ENCODE peak calls at places on chromosomes 16 and 17, in five cellular contexts. Z is thoracic aorta; E is right cardiac atrium; R is CD4-positive, alpha-beta T cell; I is CD8-positive, alpha-beta memory T cell. H is an unnamed sample.

GRCh38 chr17:77419547-77420475 is 279.0 kb downstream of the SEC14L1 start:
- DNase-seq in Z (no peak), E (no peak), R (no peak), I (no peak), H (peak; percentile 82)

GRCh38 chr16:79563919-79564318 is 36.6 kb downstream of the MAF start:
- DNase-seq in Z (no peak), E (no peak), R (no peak), I (no peak), H (no peak)

GRCh38 chr17:21289902-21290571 is 5.5 kb downstream of the MAP2K3 start:
- DNase-seq in Z (no peak), E (peak; percentile 80), R (no peak), I (no peak), H (peak; percentile 77)

GRCh38 chr17:17084317-17084835 is 42.1 kb downstream of the MPRIP start:
- DNase-seq in Z (no peak), E (no peak), R (no peak), I (no peak), H (no peak)

GRCh38 chr16:60204221-60204620 is 1470.1 kb upstream of the GOT2 start:
- DNase-seq in Z (no peak), E (no peak), R (no peak), I (no peak), H (peak; percentile 47)

GRCh38 chr17:13977837-13978236 is 91.5 kb upstream of the COX10 start:
- DNase-seq in Z (no peak), E (no peak), R (no peak), I (no peak), H (no peak)

GRCh38 chr16:12925026-12925425 is 23.6 kb downstream of the SHISA9 start:
- DNase-seq in Z (no peak), E (no peak), R (no peak), I (no peak), H (no peak)

GRCh38 chr16:11639925-11640899 is 28.0 kb upstream of the SNN start:
- DNase-seq in Z (peak; percentile 67), E (peak; percentile 90), R (no peak), I (no peak), H (peak; percentile 86)

GRCh38 chr16:12027091-12027490 is 50.6 kb downstream of the SNX29 start:
- DNase-seq in Z (no peak), E (no peak), R (no peak), I (peak; percentile 1), H (no peak)

GRCh38 chr17:4945944-4946280 is 2.4 kb downstream of the PFN1 start:
- DNase-seq in Z (no peak), E (no peak), R (no peak), I (no peak), H (peak; percentile 54)

GRCh38 chr17:35345926-35346771 is 27.3 kb downstream of the SLFN11 start:
- DNase-seq in Z (peak; percentile 12), E (peak; percentile 87), R (peak; percentile 7), I (peak; percentile 17), H (peak; percentile 87)

GRCh38 chr17:57016764-57017116 is 38.8 kb downstream of the SCPEP1 start:
- DNase-seq in Z (no peak), E (no peak), R (no peak), I (no peak), H (no peak)

GRCh38 chr17:80619535-80620235 is 75.0 kb downstream of the RPTOR start:
- DNase-seq in Z (no peak), E (no peak), R (no peak), I (no peak), H (no peak)

GRCh38 chr16:54591816-54592246 is 305.2 kb upstream of the IRX3 start:
- DNase-seq in Z (no peak), E (no peak), R (no peak), I (no peak), H (peak; percentile 73)

GRCh38 chr17:78819402-78819801 is 21.2 kb downstream of the USP36 start:
- DNase-seq in Z (no peak), E (no peak), R (no peak), I (no peak), H (no peak)
- H3K27ac ChIP-seq in Z (no peak overlapping the region), E (no peak overlapping the region), R (peak overlapping the region; percentile 79), I (peak overlapping the region; percentile 56), H (no peak overlapping the region)

DNA sequence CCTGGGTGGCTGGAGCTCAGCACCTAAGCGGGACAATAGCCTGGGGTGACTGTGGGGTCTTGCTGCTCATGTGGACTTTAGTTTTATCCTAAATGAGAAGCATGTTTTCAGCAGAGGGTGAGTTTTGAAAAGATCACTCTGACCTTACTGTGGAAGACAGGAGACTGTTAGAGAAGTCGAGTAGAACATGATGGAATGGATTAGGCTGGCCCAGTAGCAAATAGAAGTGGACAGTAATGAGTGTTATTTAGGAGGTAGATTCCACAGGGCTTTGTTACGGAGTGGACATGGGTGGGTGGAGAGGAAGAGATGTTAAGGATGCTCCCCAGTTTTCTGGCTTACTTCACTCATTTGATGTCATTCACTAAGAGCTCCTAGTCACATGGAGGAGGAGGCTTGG is 73.3 kb upstream of the TBX2 start:
- DNase-seq in Z (no peak), E (no peak), R (no peak), I (no peak), H (no peak)
- H3K27ac ChIP-seq in Z (no peak overlapping the region), E (no peak overlapping the region), R (no peak overlapping the region), I (no peak overlapping the region), H (peak overlapping the region; percentile 88)

GRCh38 chr17:38415250-38416194 is 12.7 kb upstream of the ARHGAP23 start:
- DNase-seq in Z (no peak), E (no peak), R (no peak), I (no peak), H (peak; percentile 97)
- H3K27ac ChIP-seq in Z (no peak overlapping the region), E (no peak overlapping the region), R (no peak overlapping the region), I (no peak overlapping the region), H (no peak overlapping the region)

DNA sequence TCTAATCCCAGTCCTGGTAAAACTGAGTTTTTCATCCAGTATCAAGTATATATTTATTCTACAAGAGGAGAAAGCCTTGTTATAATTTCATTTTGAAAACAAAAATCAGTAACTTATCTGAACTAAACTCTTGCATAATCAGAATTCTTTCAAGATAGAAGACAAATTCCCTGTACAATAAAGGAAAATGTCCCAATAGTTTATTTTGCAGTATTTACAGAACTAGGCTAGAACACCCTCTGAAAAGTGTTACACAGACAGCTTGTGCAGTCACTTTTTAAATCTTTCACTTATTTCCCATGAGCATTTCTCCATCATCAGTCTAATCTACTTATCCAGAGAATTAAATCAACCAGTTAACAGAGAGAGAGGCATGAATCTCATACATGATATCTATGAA is 48.5 kb downstream of the SPOP start:
- DNase-seq in Z (no peak), E (no peak), R (no peak), I (no peak), H (no peak)
- H3K27ac ChIP-seq in Z (peak overlapping the region; percentile 98), E (no peak overlapping the region), R (no peak overlapping the region), I (no peak overlapping the region), H (no peak overlapping the region)

DNA sequence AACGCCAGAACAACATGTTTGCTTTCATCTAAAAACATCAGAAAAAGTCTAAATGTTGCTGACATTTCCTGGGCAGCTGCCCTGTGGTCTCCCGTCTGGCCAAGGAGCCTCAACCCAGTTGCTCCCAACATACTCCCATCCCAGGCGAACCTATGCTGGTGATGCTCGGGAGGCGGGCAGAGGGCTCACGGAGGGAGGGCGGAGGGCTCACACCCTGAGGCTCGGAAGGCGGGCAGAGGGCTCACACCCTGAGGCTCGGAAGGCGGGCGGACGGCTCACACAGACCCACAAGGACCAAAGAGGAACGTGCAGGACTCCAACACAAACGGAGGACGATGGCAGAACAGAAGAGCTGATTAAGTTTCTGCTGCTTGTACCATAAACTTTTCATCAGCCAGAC is 135.3 kb downstream of the ANKRD11 start:
- DNase-seq in Z (no peak), E (no peak), R (no peak), I (no peak), H (peak; percentile 58)
- H3K27ac ChIP-seq in Z (no peak overlapping the region), E (no peak overlapping the region), R (no peak overlapping the region), I (no peak overlapping the region), H (no peak overlapping the region)

DNA sequence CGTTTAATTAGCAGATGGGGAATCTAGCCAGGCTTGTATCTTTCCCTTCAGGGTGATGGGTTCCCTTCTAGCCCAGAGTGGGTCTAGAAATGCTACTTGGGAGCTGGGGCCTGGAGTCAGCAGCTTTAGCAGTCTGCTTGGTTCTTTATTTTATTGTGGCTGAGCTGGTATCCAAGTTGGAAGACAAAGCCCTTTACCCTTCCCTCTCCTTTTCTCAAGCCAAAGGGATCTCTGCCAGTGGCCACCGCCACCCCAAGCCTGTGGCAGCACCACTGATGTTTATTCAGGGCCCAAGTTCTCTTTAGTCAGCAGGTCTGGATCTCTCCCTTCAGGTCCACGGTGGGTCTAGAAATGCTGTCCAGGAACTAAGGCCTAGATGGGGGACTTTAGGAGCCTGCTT is 215.2 kb downstream of the SPECC1 start:
- DNase-seq in Z (no peak), E (no peak), R (no peak), I (no peak), H (no peak)
- H3K27ac ChIP-seq in Z (peak overlapping the region; percentile 21), E (no peak overlapping the region), R (no peak overlapping the region), I (no peak overlapping the region), H (no peak overlapping the region)

GRCh38 chr17:2386400-2387085 is 14.3 kb downstream of the MNT start:
- DNase-seq in Z (no peak), E (no peak), R (no peak), I (no peak), H (no peak)

GRCh38 chr17:2387086-2388019 is 13.5 kb downstream of the MNT start:
- DNase-seq in Z (no peak), E (no peak), R (no peak), I (no peak), H (no peak)

GRCh38 chr17:2383628-2384167 is 17.2 kb downstream of the MNT start:
- DNase-seq in Z (no peak), E (no peak), R (no peak), I (no peak), H (no peak)

GRCh38 chr17:2385240-2386202 is 15.3 kb downstream of the MNT start:
- DNase-seq in Z (no peak), E (no peak), R (no peak), I (no peak), H (no peak)

GRCh38 chr17:2384439-2385127 is 16.3 kb downstream of the MNT start:
- DNase-seq in Z (no peak), E (no peak), R (no peak), I (no peak), H (no peak)
- H3K27ac ChIP-seq in Z (no peak overlapping the region), E (no peak overlapping the region), R (no peak overlapping the region), I (no peak overlapping the region), H (no peak overlapping the region)

DNA sequence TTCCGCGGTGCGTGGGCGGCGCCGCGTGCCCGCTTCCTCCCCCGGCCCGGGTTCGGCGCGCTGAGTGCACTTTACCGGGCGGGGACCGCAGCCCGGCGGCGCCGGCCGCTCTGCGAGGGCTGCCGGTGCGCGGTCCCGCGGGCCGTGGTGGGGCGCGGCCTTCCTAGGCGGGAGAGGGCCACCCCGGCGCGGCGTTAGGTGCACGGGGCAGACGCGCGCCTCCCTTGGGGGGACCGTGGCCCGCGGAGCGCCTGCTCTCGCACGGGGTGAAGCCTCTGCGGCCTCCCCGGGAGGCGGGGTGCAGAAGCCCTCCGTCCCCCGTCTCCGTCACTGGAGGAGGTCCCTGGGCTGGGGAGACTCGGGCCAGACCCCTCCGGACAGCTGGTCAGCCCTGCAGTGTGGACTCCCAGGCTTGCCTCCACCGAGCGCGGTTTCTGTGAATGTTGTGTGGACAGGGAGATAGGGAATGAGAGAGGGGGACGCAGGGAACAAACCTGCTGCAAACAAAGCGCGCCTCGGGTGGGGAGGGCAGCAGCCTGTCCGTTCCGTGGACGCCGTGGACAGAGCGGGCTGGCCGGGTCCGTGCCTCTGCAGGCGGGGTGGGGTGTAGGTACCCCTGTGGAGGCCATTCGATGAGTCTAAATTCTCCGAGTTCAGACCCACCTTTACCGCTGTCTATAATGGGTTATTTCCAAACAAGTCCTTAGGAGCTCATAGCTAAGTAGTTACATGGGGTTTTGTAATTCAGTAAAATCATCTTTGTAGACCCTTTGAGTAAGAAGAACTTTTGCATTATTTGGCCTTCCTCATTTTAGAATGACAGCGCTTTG is 721 bp downstream of the TBCD start:
- DNase-seq in Z (no peak), E (peak; percentile 46), R (no peak), I (no peak), H (peak; percentile 95)
- H3K27ac ChIP-seq in Z (no peak overlapping the region), E (no peak overlapping the region), R (no peak overlapping the region), I (peak overlapping the region; percentile 59), H (peak overlapping the region; percentile 20)

GRCh38 chr17:51029568-51030463 is 90.9 kb downstream of the SPAG9 start:
- DNase-seq in Z (no peak), E (no peak), R (no peak), I (no peak), H (no peak)
- H3K27ac ChIP-seq in Z (no peak overlapping the region), E (no peak overlapping the region), R (peak overlapping the region; percentile 33), I (peak overlapping the region; percentile 56), H (peak overlapping the region; percentile 74)

H was measured in osteoblast.